ENCODE peak calls at places on chromosomes 13 and 19, in nine cellular contexts. Z is HEK293T; P is brain microvascular endothelial cell; V is EL; H is EH; O is omental fat pad; G is stimulated activated CD4-positive, alpha-beta T cell treated with anti-CD3 and anti-CD28 coated beads, TNF-alpha, amount 100 ng/mL, for 24 hours; L is A172; E is stimulated activated CD8-positive, alpha-beta memory T cell treated with anti-CD3 and anti-CD28 coated beads, Interleukin-7, amount 100 ng/mL, for 1 hour. B is an unnamed sample.

GRCh38 chr13:40193290-40194203 is 472.9 kb downstream of the FOXO1 start:
- DNase-seq in Z (no peak), P (no peak), V (peak; percentile 18), H (peak; percentile 27), O (no peak), G (no peak), L (no peak), E (no peak), B (no peak)

GRCh38 chr19:5356428-5356827 is 15.8 kb upstream of the PTPRS start:
- DNase-seq in Z (no peak), P (no peak), V (no peak), H (no peak), O (no peak), G (no peak), L (no peak), E (no peak), B (no peak)

GRCh38 chr19:3483226-3483628 is at the start of gene SMIM44:
- DNase-seq in Z (no peak), P (no peak), V (no peak), H (no peak), O (no peak), G (no peak), L (no peak), E (no peak), B (no peak)

GRCh38 chr19:35274323-35274722 is 5.6 kb downstream of the USF2 start:
- DNase-seq in Z (no peak), P (no peak), V (no peak), H (no peak), O (no peak), G (no peak), L (no peak), E (no peak), B (no peak)

GRCh38 chr19:3699071-3699740 is 1.1 kb downstream of the PIP5K1C start:
- DNase-seq in Z (no peak), P (no peak), V (peak; percentile 60), H (peak; percentile 76), O (no peak), G (no peak), L (peak; percentile 40), E (no peak), B (peak; percentile 68)

GRCh38 chr13:93339550-93339949 is 112.9 kb downstream of the GPC6 start:
- DNase-seq in Z (no peak), P (no peak), V (no peak), H (no peak), O (no peak), G (no peak), L (no peak), E (no peak), B (no peak)

GRCh38 chr13:67139551-67139950 is 90.6 kb downstream of the PCDH9 start:
- DNase-seq in Z (peak; percentile 56), P (no peak), V (no peak), H (no peak), O (no peak), G (no peak), L (no peak), E (no peak), B (no peak)

GRCh38 chr19:46542428-46543230 is 47.0 kb upstream of the PNMA8B start:
- DNase-seq in Z (peak; percentile 68), P (peak; percentile 96), V (peak; percentile 87), H (peak; percentile 90), O (peak; percentile 100), G (peak; percentile 47), L (peak; percentile 84), E (peak; percentile 61), B (peak; percentile 81)

GRCh38 chr13:50459046-50459445 is 384.4 kb downstream of the DLEU7 start:
- DNase-seq in Z (no peak), P (no peak), V (no peak), H (no peak), O (no peak), G (no peak), L (no peak), E (no peak), B (no peak)

GRCh38 chr19:56837492-56837891 is 3.0 kb downstream of the PEG3 start:
- DNase-seq in Z (no peak), P (peak; percentile 20), V (no peak), H (no peak), O (peak; percentile 37), G (no peak), L (no peak), E (no peak), B (no peak)

GRCh38 chr19:32669205-32669785 is 5.7 kb downstream of the ANKRD27 start:
- DNase-seq in Z (no peak), P (no peak), V (no peak), H (no peak), O (no peak), G (no peak), L (no peak), E (no peak), B (no peak)

GRCh38 chr19:1945899-1946298 is 4.9 kb downstream of the CSNK1G2 start:
- DNase-seq in Z (peak; percentile 81), P (no peak), V (peak; percentile 18), H (peak; percentile 20), O (no peak), G (no peak), L (peak; percentile 38), E (no peak), B (no peak)

GRCh38 chr19:29630661-29631060 is 24.6 kb downstream of the POP4 start:
- DNase-seq in Z (no peak), P (no peak), V (peak; percentile 45), H (peak; percentile 58), O (no peak), G (no peak), L (no peak), E (no peak), B (no peak)

GRCh38 chr19:49142866-49143335 is 12.3 kb downstream of the HRC start:
- DNase-seq in Z (peak; percentile 89), P (peak; percentile 90), V (peak; percentile 95), H (peak; percentile 95), O (peak; percentile 73), G (no peak), L (peak; percentile 84), E (no peak), B (peak; percentile 89)

GRCh38 chr19:7799640-7800355 is 30.2 kb upstream of the EVI5L start:
- DNase-seq in Z (peak; percentile 54), P (peak; percentile 66), V (peak; percentile 78), H (peak; percentile 80), O (peak; percentile 53), G (peak; percentile 48), L (peak; percentile 76), E (peak; percentile 13), B (peak; percentile 72)

GRCh38 chr19:41570179-41570578 is 5.8 kb upstream of the CEACAM21 start:
- DNase-seq in Z (no peak), P (no peak), V (no peak), H (no peak), O (no peak), G (no peak), L (no peak), E (no peak), B (no peak)

GRCh38 chr19:1073063-1073955 is 6.3 kb downstream of the ARHGAP45 start:
- DNase-seq in Z (no peak), P (no peak), V (no peak), H (no peak), O (no peak), G (no peak), L (no peak), E (no peak), B (no peak)

GRCh38 chr19:2308114-2308556 is at the start of gene LINGO3:
- DNase-seq in Z (peak; percentile 44), P (no peak), V (no peak), H (no peak), O (no peak), G (no peak), L (no peak), E (no peak), B (no peak)

GRCh38 chr19:50515168-50515561 is 1.5 kb upstream of the ASPDH start:
- DNase-seq in Z (no peak), P (no peak), V (no peak), H (no peak), O (no peak), G (no peak), L (no peak), E (no peak), B (no peak)

GRCh38 chr13:29707876-29708543 is 112.5 kb upstream of the SLC7A1 start:
- DNase-seq in Z (peak; percentile 75), P (peak; percentile 45), V (peak; percentile 70), H (peak; percentile 72), O (no peak), G (no peak), L (peak; percentile 70), E (no peak), B (peak; percentile 56)

GRCh38 chr19:12794936-12795335 is 3.6 kb downstream of the JUNB start:
- DNase-seq in Z (no peak), P (no peak), V (no peak), H (no peak), O (no peak), G (no peak), L (no peak), E (no peak), B (no peak)

GRCh38 chr13:40916207-40916998 is 102.7 kb downstream of the ELF1 start:
- DNase-seq in Z (no peak), P (peak; percentile 9), V (peak; percentile 77), H (peak; percentile 84), O (no peak), G (no peak), L (no peak), E (no peak), B (no peak)

B was measured in GM13976.